ENCODE peak calls at places on chromosome 1, in four cellular contexts. N, W, C and L are unnamed samples.

GRCh38 chr1:61585714-61586113 is 139.2 kb downstream of the TM2D1 start:
- DNase-seq in N (no peak), C (peak), W (no peak), L (no peak)

GRCh38 chr1:226711976-226712778 is 26.9 kb downstream of the ITPKB start:
- DNase-seq in C (no peak), N (no peak), W (no peak), L (no peak)

GRCh38 chr1:77179632-77180031 is 39.6 kb downstream of the PIGK start:
- DNase-seq in C (no peak), W (no peak), N (no peak), L (no peak)

GRCh38 chr1:46187106-46187869 is 10.9 kb downstream of the POMGNT1 start:
- DNase-seq in W (no peak), C (no peak), N (no peak), L (no peak)

GRCh38 chr1:34865981-34866761 is 6.6 kb upstream of the SMIM12 start:
- DNase-seq in W (peak), C (peak), N (peak), L (peak)

GRCh38 chr1:54429838-54430237 is 23.6 kb upstream of the SSBP3 start:
- DNase-seq in W (no peak), N (no peak), C (no peak), L (no peak)

GRCh38 chr1:9714257-9714718 is 62.8 kb downstream of the PIK3CD start:
- DNase-seq in N (no peak), W (no peak), C (no peak), L (no peak)

GRCh38 chr1:228882041-228882784 is 146.9 kb downstream of the RHOU start:
- DNase-seq in W (no peak), C (no peak), N (no peak), L (no peak)

GRCh38 chr1:30161953-30162352 is 561.4 kb downstream of the MATN1 start:
- DNase-seq in W (no peak), N (no peak), C (no peak), L (no peak)